ENCODE peak calls at places on chromosomes 1 and 21, in seven cellular contexts. K is NCI-H1436, E is neural crest cell, Q is H9, Y is tibial artery, B is heart left ventricle, D is neural progenitor cell. O is an unnamed sample.

GRCh38 chr1:181386951-181387350 is 96.4 kb upstream of the CACNA1E start:
- DNase-seq in K (no peak), E (no peak), Q (no peak), Y (no peak), B (no peak), D (no peak), O (no peak)

GRCh38 chr1:203860396-203860951 is 925 bp upstream of the SNRPE start:
- DNase-seq in K (no peak), E (no peak), Q (peak), Y (no peak), B (peak), D (peak), O (peak)

GRCh38 chr21:25568230-25568629 is 39.1 kb downstream of the MRPL39 start:
- DNase-seq in K (no peak), E (no peak), Q (no peak), Y (no peak), B (peak), D (peak), O (peak)

GRCh38 chr1:202047977-202048376 is 37.6 kb downstream of the ELF3 start:
- DNase-seq in K (no peak), E (no peak), Q (no peak), Y (no peak), B (no peak), D (no peak), O (no peak)

GRCh38 chr21:42771503-42771805 is 107.9 kb downstream of the WDR4 start:
- DNase-seq in K (no peak), E (no peak), Q (no peak), Y (no peak), B (no peak), D (no peak), O (no peak)

GRCh38 chr1:171966426-171967220 is 125.3 kb downstream of the DNM3 start:
- DNase-seq in K (no peak), E (no peak), Q (peak), Y (no peak), B (no peak), D (no peak), O (peak)

GRCh38 chr1:192445243-192445642 is 128.5 kb downstream of the RGS21 start:
- DNase-seq in K (no peak), E (no peak), Q (no peak), Y (no peak), B (no peak), D (no peak), O (no peak)

GRCh38 chr1:156282143-156282478 is 514 bp downstream of the SMG5 start:
- DNase-seq in K (no peak), E (no peak), Q (no peak), Y (no peak), B (no peak), D (no peak), O (no peak)

GRCh38 chr1:167404161-167404888 is 114.0 kb downstream of the CD247 start:
- DNase-seq in K (no peak), E (no peak), Q (no peak), Y (no peak), B (no peak), D (peak), O (no peak)

GRCh38 chr1:84907095-84907827 is 14.3 kb upstream of the LPAR3 start:
- DNase-seq in K (no peak), E (no peak), Q (no peak), Y (no peak), B (no peak), D (no peak), O (no peak)

GRCh38 chr1:148352470-148353118 is 130.5 kb downstream of the PPIAL4G start:
- DNase-seq in K (no peak), E (no peak), Q (no peak), Y (no peak), B (no peak), D (no peak), O (no peak)

O was measured in uterus.